ENCODE peak calls at places on chromosomes 13 and 19, in nine cellular contexts. Z is activated T-cell treated with anti-CD3 and anti-CD28 coated beads, Interleukin-2, amount 50 U/mL, for 24 hours; F is GM12865; K is fibroblast of mammary gland; A is GM23248; Y is NT2/D1; B is testis; J is T follicular helper cell; Q is Peyer's patch. C is an unnamed sample.

GRCh38 chr19:5973867-5974635 is 3.9 kb downstream of the RANBP3 start:
- DNase-seq in Q (no peak), Z (no peak), B (no peak), Y (no peak), K (no peak), F (no peak), J (no peak), A (peak), C (no peak)

GRCh38 chr13:85650613-85651012 is 148.6 kb downstream of the SLITRK6 start:
- DNase-seq in K (no peak), B (no peak), A (no peak), F (no peak), J (no peak), Z (no peak), Q (no peak), Y (no peak), C (no peak)

GRCh38 chr13:99442273-99442895 is 58.9 kb upstream of the TM9SF2 start:
- DNase-seq in K (peak), F (peak), Y (peak), A (peak), J (peak), Z (no peak), Q (peak), B (peak), C (peak)

GRCh38 chr13:112968380-112968909 is 569 bp upstream of the MCF2L start:
- DNase-seq in K (no peak), A (no peak), F (peak), J (peak), Q (peak), Z (peak), B (peak), Y (no peak), C (peak)

GRCh38 chr13:24196593-24197197 is 36.2 kb downstream of the SPATA13 start:
- DNase-seq in Q (no peak), Z (no peak), Y (no peak), F (no peak), A (no peak), B (no peak), K (no peak), J (no peak), C (no peak)

GRCh38 chr19:49502866-49503581 is 6.8 kb downstream of the RPS11 start:
- DNase-seq in B (peak), Q (no peak), J (peak), Z (peak), A (peak), Y (no peak), K (peak), F (peak), C (peak)

GRCh38 chr19:33143897-33144405 is 12.0 kb downstream of the WDR88 start:
- DNase-seq in J (peak), K (peak), A (peak), Y (no peak), Z (peak), F (peak), B (peak), Q (peak), C (peak)

GRCh38 chr19:42191855-42192254 is 25.6 kb downstream of the DEDD2 start:
- DNase-seq in Y (no peak), J (no peak), Z (no peak), B (no peak), A (peak), Q (no peak), K (peak), F (no peak), C (no peak)

GRCh38 chr19:3708207-3708931 is at the start of gene TJP3:
- DNase-seq in Q (no peak), A (peak), B (peak), Z (no peak), F (no peak), Y (no peak), J (no peak), K (no peak), C (no peak)

GRCh38 chr13:23851106-23851505 is 38.1 kb downstream of the MIPEP start:
- DNase-seq in A (peak), Y (no peak), F (no peak), Q (no peak), B (no peak), Z (no peak), K (peak), J (no peak), C (no peak)

C was measured in G401.